ENCODE peak calls at places on chromosomes 12 and 14, in four cellular contexts. X is stimulated activated CD4-positive, alpha-beta T cell treated with anti-CD3 and anti-CD28 coated beads, Interleukin-4, amount 100 ng/mL, for 24 hours; L is naive thymus-derived CD4-positive, alpha-beta T cell; C is stimulated activated effector memory CD8-positive, alpha-beta T cell treated with anti-CD3 and anti-CD28 coated beads, Interleukin-12 subunit alpha, Interleukin-12 subunit beta, amount 100 ng/mL, for 72 hours. A is an unnamed sample.

GRCh38 chr12:9725471-9725870 is 7.4 kb downstream of the CLECL1 start:
- DNase-seq in X (no peak), L (no peak), C (no peak), A (no peak)

GRCh38 chr14:93186461-93186860 is 1.3 kb downstream of the LYSET start:
- DNase-seq in X (no peak), L (no peak), C (no peak), A (no peak)

GRCh38 chr14:100616854-100617714 is 29.9 kb upstream of the BEGAIN start:
- DNase-seq in X (no peak), L (peak), C (no peak), A (no peak)

GRCh38 chr12:67594888-67595287 is 53.7 kb upstream of the DYRK2 start:
- DNase-seq in X (no peak), L (no peak), C (no peak), A (no peak)

GRCh38 chr12:47816646-47817271 is 2.9 kb downstream of the HDAC7 start:
- DNase-seq in X (no peak), L (no peak), C (no peak), A (no peak)

GRCh38 chr14:73180385-73180805 is 44.1 kb downstream of the PSEN1 start:
- DNase-seq in X (no peak), L (no peak), C (no peak), A (no peak)

GRCh38 chr12:112236386-112236785 is 111.0 kb downstream of the TRAFD1 start:
- DNase-seq in X (no peak), L (no peak), C (no peak), A (no peak)

GRCh38 chr12:60106207-60106606 is 510.4 kb downstream of the SLC16A7 start:
- DNase-seq in X (no peak), L (no peak), C (no peak), A (no peak)

GRCh38 chr12:125418902-125419564 is 353.8 kb downstream of the AACS start:
- DNase-seq in X (no peak), L (no peak), C (no peak), A (no peak)

GRCh38 chr14:75459099-75459741 is 31.4 kb downstream of the JDP2 start:
- DNase-seq in X (no peak), L (no peak), C (no peak), A (no peak)

GRCh38 chr12:110253176-110253575 is 27.9 kb upstream of the ATP2A2 start:
- DNase-seq in X (no peak), L (no peak), C (no peak), A (no peak)

GRCh38 chr14:55500219-55500701 is 59.8 kb upstream of the TBPL2 start:
- DNase-seq in X (no peak), L (no peak), C (no peak), A (no peak)

GRCh38 chr12:104329697-104330096 is 26.2 kb downstream of the EID3 start:
- DNase-seq in X (no peak), L (no peak), C (no peak), A (no peak)

GRCh38 chr14:58713677-58714076 is 75.9 kb downstream of the DACT1 start:
- DNase-seq in X (no peak), L (no peak), C (no peak), A (no peak)

GRCh38 chr14:24430143-24430681 is 458 bp downstream of the KHNYN start:
- DNase-seq in X (peak), L (peak), C (peak), A (peak)

GRCh38 chr12:19597304-19598066 is 158.2 kb downstream of the AEBP2 start:
- DNase-seq in X (no peak), L (no peak), C (no peak), A (no peak)

GRCh38 chr12:1091350-1091749 is 100.3 kb downstream of the ERC1 start:
- DNase-seq in X (no peak), L (no peak), C (no peak), A (no peak)

GRCh38 chr14:89207925-89208328 is 209.1 kb downstream of the FOXN3 start:
- DNase-seq in X (no peak), L (no peak), C (no peak), A (no peak)

GRCh38 chr12:111361717-111362576 is 6.9 kb downstream of the PHETA1 start:
- DNase-seq in X (no peak), L (no peak), C (no peak), A (no peak)

GRCh38 chr12:123908884-123909807 is 63.5 kb downstream of the CCDC92 start:
- DNase-seq in X (no peak), L (no peak), C (no peak), A (no peak)

GRCh38 chr14:104939666-104940410 is 15.2 kb downstream of the PLD4 start:
- DNase-seq in X (no peak), L (no peak), C (no peak), A (no peak)

GRCh38 chr12:76558684-76559276 is 791 bp downstream of the OSBPL8 start:
- DNase-seq in X (peak), L (peak), C (peak), A (peak)

GRCh38 chr12:42342028-42342427 is 16.1 kb downstream of the PPHLN1 start:
- DNase-seq in X (no peak), L (no peak), C (no peak), A (no peak)

GRCh38 chr12:121005346-121005815 is 10.9 kb downstream of the C12orf43 start:
- DNase-seq in X (peak), L (peak), C (peak), A (peak)

GRCh38 chr12:103997277-103997900 is 31.7 kb downstream of the TDG start:
- DNase-seq in X (no peak), L (no peak), C (no peak), A (no peak)

GRCh38 chr12:32444895-32445294 is 45.5 kb downstream of the FGD4 start:
- DNase-seq in X (no peak), L (no peak), C (no peak), A (no peak)

GRCh38 chr12:45299132-45299692 is 83.3 kb downstream of the ANO6 start:
- DNase-seq in X (no peak), L (no peak), C (no peak), A (no peak)

GRCh38 chr12:6821674-6822433 is at the start of gene GPR162:
- DNase-seq in X (no peak), L (no peak), C (no peak), A (peak)

GRCh38 chr12:66017736-66018135 is 112.8 kb downstream of the LLPH start:
- DNase-seq in X (no peak), L (no peak), C (no peak), A (no peak)

GRCh38 chr12:110141389-110141788 is 17.2 kb downstream of the IFT81 start:
- DNase-seq in X (no peak), L (no peak), C (no peak), A (no peak)

GRCh38 chr12:49698619-49699545 is 8.3 kb downstream of the FMNL3 start:
- DNase-seq in X (peak), L (peak), C (peak), A (peak)

A was measured in activated CD4-positive, alpha-beta memory T cell treated with anti-CD3 and anti-CD28 coated beads for 36 hours.